ENCODE peak calls at places on chromosomes 13 and 19, in four cellular contexts. V, P, O and A are unnamed samples.

GRCh38 chr13:68272652-68273051 is 1042.5 kb upstream of the PCDH9 start:
- DNase-seq in V (no peak), P (no peak), O (no peak), A (no peak)

GRCh38 chr13:100529666-100530065 is 58.9 kb downstream of the GGACT start:
- DNase-seq in P (no peak), V (no peak), O (no peak), A (no peak)

GRCh38 chr13:66312312-66313087 is 917.6 kb downstream of the PCDH9 start:
- DNase-seq in P (peak), V (no peak), O (no peak), A (peak)

GRCh38 chr19:43337737-43338136 is 15.7 kb upstream of the CD177 start:
- DNase-seq in V (no peak), O (no peak), P (no peak), A (no peak)

GRCh38 chr13:102799544-102800144 is 725 bp downstream of the BIVM start:
- DNase-seq in O (peak), V (peak), P (peak), A (no peak)

GRCh38 chr13:99370476-99371272 is 63.5 kb upstream of the GPR183 start:
- DNase-seq in V (no peak), P (no peak), O (no peak), A (no peak)

GRCh38 chr13:98575876-98576214 is 1.1 kb downstream of the STK24 start:
- DNase-seq in O (no peak), P (no peak), V (no peak), A (no peak)

GRCh38 chr13:24230428-24231072 is 70.0 kb downstream of the SPATA13 start:
- DNase-seq in O (no peak), V (no peak), P (no peak), A (no peak)

GRCh38 chr13:108632649-108633167 is 3.3 kb downstream of the MYO16 start:
- DNase-seq in V (no peak), O (no peak), P (no peak), A (no peak)

GRCh38 chr19:33459691-33460090 is 61.9 kb downstream of the PEPD start:
- DNase-seq in O (no peak), V (no peak), P (no peak), A (no peak)

GRCh38 chr13:45873491-45874360 is 22.2 kb upstream of the SIAH3 start:
- DNase-seq in O (no peak), V (peak), P (no peak), A (no peak)

GRCh38 chr13:52010890-52011689 is at the start of gene ATP7B:
- DNase-seq in V (peak), P (no peak), O (peak), A (peak)

GRCh38 chr13:59303433-59303832 is 860.3 kb downstream of the DIAPH3 start:
- DNase-seq in P (no peak), O (no peak), V (no peak), A (peak)

GRCh38 chr19:7083076-7083956 is 13.8 kb downstream of the ZNF557 start:
- DNase-seq in V (no peak), P (peak), O (peak), A (peak)